ENCODE peak calls at places on chromosomes 13 and 19, in ten cellular contexts. L is GM23338, G is BE2C, A is spleen, D is GM12865, X is lung, V is neural progenitor cell, C is type B pancreatic cell, P is left ventricle myocardium inferior, E is stomach. I is an unnamed sample.

GRCh38 chr13:112132142-112132541 is 65.2 kb downstream of the SOX1 start:
- DNase-seq in L (no peak), G (no peak), A (peak), D (no peak), X (no peak), V (no peak), C (peak), P (no peak), E (peak), I (no peak)

GRCh38 chr19:13621413-13621812 is 115.1 kb upstream of the CACNA1A start:
- DNase-seq in L (peak), G (no peak), A (peak), D (peak), X (no peak), V (no peak), C (no peak), P (no peak), E (no peak), I (peak)

GRCh38 chr19:50465986-50466771 is 10.1 kb upstream of the EMC10 start:
- DNase-seq in L (peak), G (peak), A (no peak), D (no peak), X (peak), V (peak), C (no peak), P (no peak), E (peak), I (no peak)

GRCh38 chr19:35414442-35414841 is 33.6 kb upstream of the FFAR2 start:
- DNase-seq in L (no peak), G (no peak), A (peak), D (no peak), X (no peak), V (no peak), C (no peak), P (no peak), E (no peak), I (no peak)

GRCh38 chr13:113852536-113853517 is 11.0 kb downstream of the GAS6 start:
- DNase-seq in L (no peak), G (no peak), A (peak), D (no peak), X (no peak), V (no peak), C (peak), P (no peak), E (no peak), I (peak)

GRCh38 chr13:44868397-44868796 is 120.9 kb downstream of the NUFIP1 start:
- DNase-seq in L (no peak), G (no peak), A (no peak), D (peak), X (no peak), V (no peak), C (no peak), P (no peak), E (no peak), I (no peak)

GRCh38 chr13:110308377-110309158 is 1.5 kb downstream of the COL4A2 start:
- DNase-seq in L (peak), G (no peak), A (no peak), D (no peak), X (no peak), V (peak), C (peak), P (no peak), E (no peak), I (no peak)

GRCh38 chr13:82833928-82834327 is 1048.3 kb downstream of the SLITRK1 start:
- DNase-seq in L (no peak), G (no peak), A (no peak), D (no peak), X (no peak), V (no peak), C (no peak), P (no peak), E (no peak), I (no peak)

GRCh38 chr19:1213391-1214286 is 8.1 kb downstream of the STK11 start:
- DNase-seq in L (no peak), G (peak), A (peak), D (peak), X (peak), V (no peak), C (peak), P (peak), E (peak), I (no peak)

GRCh38 chr19:1488282-1488601 is 1.9 kb downstream of the PCSK4 start:
- DNase-seq in L (no peak), G (no peak), A (no peak), D (no peak), X (no peak), V (no peak), C (no peak), P (no peak), E (no peak), I (no peak)

DNA sequence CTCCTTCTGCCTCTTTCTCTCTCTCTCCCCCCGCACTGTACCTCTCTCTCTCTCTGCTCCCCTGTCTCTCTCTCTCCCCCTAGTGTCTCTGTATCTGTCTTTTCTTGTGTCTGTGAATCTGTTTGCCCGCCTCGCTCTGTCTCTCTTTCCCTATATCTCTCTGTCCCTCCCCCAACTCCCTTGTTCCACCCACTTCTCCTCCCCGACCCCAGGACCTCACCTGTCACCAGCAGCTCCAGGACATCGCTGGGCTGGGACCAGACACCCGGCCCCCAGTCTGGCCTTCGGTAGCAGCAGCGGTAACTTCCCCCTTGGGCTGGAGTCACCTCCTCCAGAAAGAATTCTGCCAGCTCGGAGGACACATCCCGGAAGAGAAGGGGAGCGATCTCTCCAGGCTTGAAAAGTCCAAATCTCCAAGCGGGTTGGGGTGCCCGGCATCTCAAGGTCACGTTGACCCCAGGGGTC is 3.9 kb downstream of the OSCAR start:
- DNase-seq in L (peak), G (no peak), A (peak), D (no peak), X (no peak), V (peak), C (no peak), P (no peak), E (no peak), I (no peak)
- TF ChIP-seq CTCF in L (peak), G (peak), A (no peak), D (no peak), X (no peak), V (peak), C (no peak), P (no peak), E (no peak), I (peak)

DNA sequence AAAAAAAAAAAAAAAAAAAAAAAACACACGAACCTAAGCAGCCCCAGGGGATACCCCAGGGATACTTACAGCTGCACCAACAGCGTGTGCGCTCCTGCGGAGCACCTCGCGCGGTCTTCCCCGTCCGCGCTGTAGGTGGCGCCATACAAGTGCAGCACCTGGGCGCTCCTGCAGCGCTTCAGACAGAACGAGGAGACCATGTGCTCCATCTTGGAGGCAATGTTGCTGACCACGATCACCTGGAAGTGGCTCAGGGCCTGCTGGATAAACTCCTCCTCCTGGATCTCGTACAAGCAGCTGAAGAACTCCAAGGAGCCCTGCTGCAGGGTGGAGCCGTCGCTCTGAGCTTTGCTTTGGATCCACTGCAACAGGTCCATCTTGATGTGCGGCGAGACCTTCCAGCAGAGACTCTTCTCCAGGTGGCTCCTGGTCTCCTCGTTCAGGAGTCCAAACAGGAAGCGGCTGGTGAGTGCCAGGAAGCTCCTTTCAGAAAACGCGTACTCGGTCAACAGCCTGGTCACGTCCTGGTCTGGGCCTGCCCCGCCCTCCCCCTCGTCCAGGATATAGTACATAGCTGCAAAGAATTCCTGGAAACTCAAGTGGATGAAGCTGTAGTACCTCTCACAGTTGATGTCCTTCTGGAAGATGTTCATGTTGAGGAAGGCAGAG is 14.5 kb downstream of the NLRP12 start:
- DNase-seq in L (peak), G (peak), A (no peak), D (no peak), X (no peak), V (peak), C (no peak), P (no peak), E (no peak), I (no peak)
- TF ChIP-seq CTCF in L (peak), G (peak), A (peak), D (no peak), X (no peak), V (peak), C (peak), P (peak), E (no peak), I (no peak)

GRCh38 chr19:5028229-5028886 is 59.4 kb downstream of the KDM4B start:
- DNase-seq in L (no peak), G (no peak), A (no peak), D (no peak), X (no peak), V (no peak), C (no peak), P (no peak), E (no peak), I (no peak)

GRCh38 chr19:5030136-5030820 is 61.4 kb downstream of the KDM4B start:
- DNase-seq in L (no peak), G (no peak), A (peak), D (no peak), X (no peak), V (no peak), C (no peak), P (no peak), E (no peak), I (no peak)

GRCh38 chr19:5025027-5025426 is 56.1 kb downstream of the KDM4B start:
- DNase-seq in L (no peak), G (no peak), A (no peak), D (no peak), X (no peak), V (peak), C (no peak), P (no peak), E (no peak), I (no peak)

GRCh38 chr19:5024282-5024681 is 55.4 kb downstream of the KDM4B start:
- DNase-seq in L (no peak), G (no peak), A (peak), D (no peak), X (no peak), V (no peak), C (no peak), P (no peak), E (no peak), I (no peak)

GRCh38 chr19:5026706-5027273 is 57.9 kb downstream of the KDM4B start:
- DNase-seq in L (peak), G (no peak), A (peak), D (no peak), X (no peak), V (no peak), C (no peak), P (no peak), E (no peak), I (no peak)
- TF ChIP-seq CTCF in L (peak), G (no peak), A (no peak), D (no peak), X (no peak), V (peak), C (no peak), P (no peak), E (no peak), I (peak)

DNA sequence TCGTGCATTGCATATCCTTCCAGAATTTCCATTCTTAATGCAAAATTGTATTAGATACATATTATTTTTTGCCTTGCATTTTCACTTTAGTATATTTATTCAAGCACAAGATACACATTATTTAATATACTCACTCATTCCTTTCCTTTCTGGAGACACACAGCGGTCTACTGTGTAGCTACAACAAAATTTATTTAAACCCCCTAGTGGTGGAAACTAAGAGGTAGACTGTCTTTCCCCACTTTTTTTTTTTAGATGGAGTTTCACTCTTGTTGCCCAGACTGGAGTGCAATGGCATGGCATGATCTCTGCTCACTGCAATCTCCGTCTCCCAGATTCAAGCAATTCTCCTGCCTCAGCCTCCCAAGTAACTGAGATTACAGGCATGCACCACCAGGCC is 2040.3 kb upstream of the PCDH20 start:
- DNase-seq in L (peak), G (no peak), A (no peak), D (no peak), X (no peak), V (peak), C (no peak), P (no peak), E (no peak), I (no peak)
- TF ChIP-seq CTCF in L (peak), G (peak), A (no peak), D (no peak), X (no peak), V (peak), C (peak), P (no peak), E (peak), I (peak)

DNA sequence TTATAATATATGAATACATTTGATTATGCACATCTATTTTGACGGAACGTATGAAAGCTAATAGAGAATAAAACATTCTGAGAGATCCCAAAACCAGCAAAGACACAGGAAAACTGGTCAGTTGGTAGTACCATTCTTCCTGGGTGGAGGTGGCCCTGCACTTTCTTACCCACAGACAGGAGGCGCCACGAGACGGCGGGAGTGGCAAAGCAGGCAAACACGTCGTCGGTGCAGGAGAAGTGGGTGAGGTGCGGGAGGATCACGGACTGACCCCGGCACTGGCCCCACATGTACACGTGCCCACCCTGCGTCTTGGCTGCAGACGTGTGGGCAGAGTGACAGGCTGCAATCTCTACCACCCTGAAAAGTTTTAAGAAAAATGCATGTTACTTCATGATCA is 36.1 kb downstream of the RCBTB1 start:
- DNase-seq in L (peak), G (no peak), A (no peak), D (no peak), X (no peak), V (no peak), C (no peak), P (no peak), E (no peak), I (no peak)
- TF ChIP-seq CTCF in L (peak), G (peak), A (no peak), D (no peak), X (no peak), V (peak), C (no peak), P (peak), E (peak), I (no peak)

I was measured in osteocyte.